ENCODE peak calls at places on chromosome 7, in ten cellular contexts. X is lower lobe of right lung; H is HepG2; F is mammary epithelial cell; J is AG09309; K is CD8-positive, alpha-beta T cell; B is GM12865; A is cardiac muscle cell; Y is brain microvascular endothelial cell; N is HCT116. L is an unnamed sample.

GRCh38 chr7:38682602-38683001 is 51.4 kb upstream of the AMPH start:
- DNase-seq in A (peak; percentile 42), F (no peak), N (no peak), X (no peak), K (no peak), J (no peak), B (no peak), Y (no peak), H (no peak), L (no peak)

GRCh38 chr7:144011458-144012230 is 11.5 kb downstream of the OR6B1 start:
- DNase-seq in Y (no peak), J (peak; percentile 32), F (peak; percentile 10), H (peak; percentile 51), K (no peak), N (no peak), X (no peak), A (no peak), B (no peak), L (no peak)

GRCh38 chr7:123060446-123060845 is 64.9 kb upstream of the TAS2R16 start:
- DNase-seq in K (no peak), H (no peak), F (no peak), N (no peak), X (no peak), A (no peak), J (no peak), Y (no peak), B (no peak), L (no peak)

GRCh38 chr7:40827217-40828085 is 692.6 kb downstream of the SUGCT start:
- DNase-seq in B (no peak), N (no peak), Y (peak; percentile 18), H (no peak), J (peak; percentile 77), X (no peak), F (peak; percentile 76), K (no peak), A (no peak), L (no peak)

GRCh38 chr7:77979219-77979618 is 180.6 kb downstream of the PHTF2 start:
- DNase-seq in A (no peak), B (no peak), H (no peak), N (no peak), X (no peak), Y (no peak), K (no peak), F (no peak), J (no peak), L (no peak)

GRCh38 chr7:45902820-45903219 is 14.5 kb downstream of the IGFBP1 start:
- DNase-seq in X (no peak), N (no peak), Y (no peak), J (no peak), B (no peak), F (no peak), A (no peak), K (no peak), H (peak; percentile 20), L (no peak)

GRCh38 chr7:143240323-143241168 is 18.7 kb downstream of the TAS2R40 start:
- DNase-seq in K (peak; percentile 72), X (no peak), B (peak; percentile 84), Y (peak; percentile 89), H (peak; percentile 59), A (peak; percentile 91), J (peak; percentile 68), F (peak; percentile 58), N (peak; percentile 70), L (peak; percentile 44)

GRCh38 chr7:39606352-39606751 is 17.0 kb upstream of the RALA start:
- DNase-seq in X (no peak), H (no peak), B (no peak), K (no peak), A (no peak), N (no peak), Y (no peak), J (no peak), F (peak; percentile 39), L (no peak)

GRCh38 chr7:111752022-111752582 is 189.8 kb upstream of the IMMP2L start:
- DNase-seq in N (peak; percentile 21), F (peak; percentile 30), B (peak; percentile 69), H (peak; percentile 54), A (peak; percentile 75), Y (no peak), K (peak; percentile 44), X (peak; percentile 66), J (no peak), L (no peak)

GRCh38 chr7:158343526-158343925 is 244.1 kb downstream of the PTPRN2 start:
- DNase-seq in K (no peak), J (no peak), X (no peak), Y (no peak), H (no peak), A (no peak), B (no peak), F (no peak), N (no peak), L (no peak)

GRCh38 chr7:17660116-17660515 is 280.2 kb downstream of the SNX13 start:
- DNase-seq in N (no peak), J (no peak), B (no peak), F (peak; percentile 52), H (no peak), Y (peak; percentile 33), A (peak; percentile 75), K (no peak), X (no peak), L (no peak)

GRCh38 chr7:124101173-124101768 is 68.4 kb upstream of the TMEM229A start:
- DNase-seq in X (no peak), B (peak; percentile 29), J (no peak), H (peak; percentile 14), Y (no peak), F (no peak), N (peak; percentile 28), A (peak; percentile 53), K (no peak), L (no peak)

GRCh38 chr7:116426428-116427156 is 72.9 kb upstream of the CAV2 start:
- DNase-seq in J (peak; percentile 77), F (peak; percentile 76), H (no peak), K (no peak), X (no peak), N (peak; percentile 93), B (no peak), A (peak; percentile 83), Y (peak; percentile 81), L (peak; percentile 72)

GRCh38 chr7:132035517-132036362 is 479.3 kb upstream of the PODXL start:
- DNase-seq in X (no peak), N (no peak), F (peak; percentile 30), H (no peak), B (no peak), J (no peak), A (no peak), Y (no peak), K (no peak), L (no peak)

GRCh38 chr7:73560035-73560835 is 2.7 kb upstream of the BCL7B start:
- DNase-seq in B (peak; percentile 71), Y (peak; percentile 87), X (no peak), H (peak; percentile 46), J (peak; percentile 67), N (no peak), F (peak; percentile 63), A (peak; percentile 64), K (no peak), L (peak; percentile 55)

GRCh38 chr7:75796420-75796819 is 17.2 kb downstream of the CCL24 start:
- DNase-seq in F (no peak), B (no peak), H (no peak), J (no peak), A (no peak), Y (no peak), X (no peak), N (no peak), K (no peak), L (no peak)

GRCh38 chr7:33109758-33110238 is 594 bp upstream of the RP9 start:
- DNase-seq in F (peak; percentile 43), J (no peak), K (no peak), Y (peak; percentile 35), H (no peak), N (no peak), X (no peak), A (peak; percentile 12), B (no peak), L (no peak)

GRCh38 chr7:54679414-54679813 is 79.6 kb downstream of the SEC61G start:
- DNase-seq in H (no peak), K (no peak), N (no peak), B (no peak), X (no peak), F (no peak), Y (no peak), A (no peak), J (no peak), L (no peak)

GRCh38 chr7:101650579-101651081 is 21.5 kb upstream of the MYL10 start:
- DNase-seq in B (peak; percentile 21), X (no peak), K (no peak), H (no peak), A (no peak), F (no peak), J (no peak), N (no peak), Y (no peak), L (no peak)
- H3K4me3 ChIP-seq in B (no peak overlapping the region), X (no peak overlapping the region), K (no peak overlapping the region), H (no peak overlapping the region), A (no peak overlapping the region), F (no peak overlapping the region), J (no peak overlapping the region), N (no peak overlapping the region), Y (no peak overlapping the region), L (no peak overlapping the region)

GRCh38 chr7:135704074-135704473 is 23.9 kb downstream of the SLC13A4 start:
- DNase-seq in Y (no peak), J (no peak), X (no peak), H (no peak), K (no peak), A (no peak), N (no peak), F (no peak), B (no peak), L (no peak)
- TF ChIP-seq CTCF in Y (peak; percentile 50), J (peak; percentile 11), X (no peak), H (no peak), K (no peak), A (peak; percentile 34), N (no peak), F (peak; percentile 23), B (peak; percentile 32), L (peak; percentile 49)

DNA sequence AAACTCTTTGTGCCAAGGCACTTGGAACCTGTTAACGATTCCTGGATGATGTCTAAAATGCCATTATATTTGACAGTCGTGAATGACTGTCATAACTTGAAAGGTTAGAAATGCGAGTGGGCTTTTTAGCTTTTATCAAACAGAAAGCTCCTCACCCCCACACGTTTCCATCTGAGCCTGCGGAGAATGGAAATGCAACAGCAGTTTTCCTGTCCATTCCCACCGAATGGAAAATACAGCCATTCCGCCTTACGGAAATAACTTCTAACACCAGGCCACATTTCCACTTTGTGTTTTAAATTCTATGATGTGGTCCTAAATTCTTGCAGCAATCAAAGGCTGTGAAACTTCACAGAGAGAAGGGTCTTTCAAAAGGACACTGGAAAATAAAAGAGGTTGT is 83.8 kb downstream of the ELMO1 start:
- DNase-seq in H (no peak), K (no peak), N (no peak), X (no peak), Y (no peak), J (no peak), A (no peak), F (no peak), B (no peak), L (no peak)
- H3K4me3 ChIP-seq in H (no peak overlapping the region), K (no peak overlapping the region), N (no peak overlapping the region), X (no peak overlapping the region), Y (no peak overlapping the region), J (no peak overlapping the region), A (no peak overlapping the region), F (no peak overlapping the region), B (no peak overlapping the region), L (no peak overlapping the region)

DNA sequence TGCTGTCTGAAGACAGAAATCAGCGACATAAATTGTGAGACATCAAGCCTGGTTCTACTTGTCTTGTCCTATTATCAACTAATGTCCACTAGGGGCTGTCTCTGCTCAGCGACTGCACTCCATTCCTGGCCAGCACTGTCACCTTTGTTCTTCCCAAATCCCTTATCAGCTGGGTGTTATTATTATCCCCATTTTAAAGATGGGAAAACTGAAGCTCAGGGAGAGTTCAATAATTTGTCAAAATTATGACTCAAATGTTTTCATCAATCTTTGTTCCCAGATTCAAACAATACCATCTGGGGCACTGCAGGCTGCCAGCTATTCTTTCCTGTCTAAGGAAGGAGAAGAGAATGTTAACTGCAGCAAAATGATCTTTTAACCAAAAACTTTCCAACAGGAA is 431.6 kb upstream of the NFE2L3 start:
- DNase-seq in A (peak; percentile 23), X (no peak), H (no peak), B (peak; percentile 9), F (peak; percentile 1), K (no peak), Y (peak; percentile 17), J (no peak), N (no peak), L (no peak)
- TF ChIP-seq CTCF in A (peak; percentile 31), X (no peak), H (peak; percentile 44), B (peak; percentile 39), F (peak; percentile 68), K (no peak), Y (peak; percentile 72), J (no peak), N (peak; percentile 32), L (peak; percentile 61)